ENCODE peak calls at places on chromosome 1, in five cellular contexts. C is Peyer's patch, P is right lobe of liver, Y is fibroblast of lung, W is prostate gland. S is an unnamed sample.

GRCh38 chr1:26169669-26170471 is at the start of gene ZNF593:
- DNase-seq in P (peak; percentile 97), Y (peak; percentile 88), C (peak; percentile 94), W (peak; percentile 87), S (peak; percentile 94)

GRCh38 chr1:169949139-169949538 is 55.4 kb upstream of the SCYL3 start:
- DNase-seq in P (no peak), C (no peak), Y (peak; percentile 64), W (no peak), S (no peak)

GRCh38 chr1:231653611-231654010 is 27.0 kb downstream of the DISC1 start:
- DNase-seq in W (no peak), Y (no peak), C (no peak), P (no peak), S (no peak)

GRCh38 chr1:112522621-112523020 is 13.9 kb downstream of the WNT2B start:
- DNase-seq in Y (peak; percentile 98), W (no peak), P (no peak), C (no peak), S (no peak)

GRCh38 chr1:230113230-230113604 is 46.2 kb downstream of the GALNT2 start:
- DNase-seq in Y (no peak), C (no peak), P (no peak), W (no peak), S (no peak)

GRCh38 chr1:57719274-57719673 is 295.4 kb upstream of the DAB1 start:
- DNase-seq in W (no peak), P (no peak), C (no peak), Y (no peak), S (no peak)

GRCh38 chr1:55190092-55190491 is 25.1 kb downstream of the USP24 start:
- DNase-seq in Y (no peak), P (no peak), C (no peak), W (no peak), S (no peak)

GRCh38 chr1:84260852-84261518 is 40.5 kb upstream of the SAMD13 start:
- DNase-seq in Y (no peak), W (no peak), P (no peak), C (no peak), S (no peak)

GRCh38 chr1:41278076-41278475 is 36.0 kb upstream of the SCMH1 start:
- DNase-seq in C (no peak), W (no peak), P (no peak), Y (no peak), S (no peak)

GRCh38 chr1:25030674-25031589 is 100.9 kb upstream of the RUNX3 start:
- DNase-seq in P (no peak), C (no peak), Y (peak; percentile 54), W (no peak), S (no peak)

GRCh38 chr1:16120411-16120810 is 35.5 kb downstream of the EPHA2 start:
- DNase-seq in C (peak; percentile 33), W (no peak), P (no peak), Y (no peak), S (no peak)

GRCh38 chr1:182595641-182596240 is 6.7 kb upstream of the RNASEL start:
- DNase-seq in C (peak; percentile 67), W (peak; percentile 40), Y (peak; percentile 61), P (peak; percentile 67), S (peak; percentile 85)

GRCh38 chr1:177340601-177341067 is 169.9 kb downstream of the BRINP2 start:
- DNase-seq in P (no peak), W (no peak), Y (no peak), C (no peak), S (no peak)

GRCh38 chr1:170424346-170424745 is 107.6 kb upstream of the GORAB start:
- DNase-seq in P (no peak), C (no peak), Y (no peak), W (no peak), S (no peak)

GRCh38 chr1:16318544-16318943 is 33.7 kb downstream of the FBXO42 start:
- DNase-seq in C (no peak), W (peak; percentile 17), Y (peak; percentile 9), P (no peak), S (peak; percentile 19)

GRCh38 chr1:168671782-168672181 is 57.2 kb downstream of the DPT start:
- DNase-seq in W (no peak), P (no peak), C (no peak), Y (no peak), S (no peak)

GRCh38 chr1:209651148-209651547 is 1.1 kb downstream of the LAMB3 start:
- DNase-seq in P (no peak), Y (peak; percentile 75), C (peak; percentile 84), W (peak; percentile 68), S (peak; percentile 66)

GRCh38 chr1:155000475-155000724 is 2.2 kb upstream of the ZBTB7B start:
- DNase-seq in P (no peak), W (peak; percentile 57), Y (no peak), C (no peak), S (peak; percentile 75)

GRCh38 chr1:214102907-214103306 is 115.1 kb downstream of the PROX1 start:
- DNase-seq in Y (peak; percentile 92), C (no peak), P (no peak), W (no peak), S (no peak)

GRCh38 chr1:3649342-3650247 is at the start of gene WRAP73:
- DNase-seq in Y (peak; percentile 90), P (peak; percentile 90), W (peak; percentile 82), C (peak; percentile 93), S (peak; percentile 88)

GRCh38 chr1:3651011-3651938 is 1.0 kb upstream of the TP73 start:
- DNase-seq in W (no peak), P (peak; percentile 52), C (peak; percentile 53), Y (no peak), S (no peak)

GRCh38 chr1:3652538-3653285 is 396 bp downstream of the TP73 start:
- DNase-seq in W (no peak), Y (no peak), C (peak; percentile 51), P (peak; percentile 51), S (no peak)

GRCh38 chr1:3651939-3652537 is at the start of gene TP73:
- DNase-seq in Y (peak; percentile 9), P (peak; percentile 55), W (no peak), C (peak; percentile 45), S (no peak)

GRCh38 chr1:3650248-3651010 is 526 bp upstream of the WRAP73 start:
- DNase-seq in Y (no peak), W (no peak), C (peak; percentile 46), P (peak; percentile 47), S (no peak)
- H3K27ac ChIP-seq in Y (no peak overlapping the region), W (no peak overlapping the region), C (no peak overlapping the region), P (no peak overlapping the region), S (no peak overlapping the region)

GRCh38 chr1:198359024-198359653 is 181.3 kb downstream of the ATP6V1G3 start:
- DNase-seq in Y (no peak), C (no peak), W (no peak), P (no peak), S (no peak)
- TF ChIP-seq CTCF in Y (peak; percentile 47), C (no peak), W (no peak), P (peak; percentile 54), S (peak; percentile 44)

DNA sequence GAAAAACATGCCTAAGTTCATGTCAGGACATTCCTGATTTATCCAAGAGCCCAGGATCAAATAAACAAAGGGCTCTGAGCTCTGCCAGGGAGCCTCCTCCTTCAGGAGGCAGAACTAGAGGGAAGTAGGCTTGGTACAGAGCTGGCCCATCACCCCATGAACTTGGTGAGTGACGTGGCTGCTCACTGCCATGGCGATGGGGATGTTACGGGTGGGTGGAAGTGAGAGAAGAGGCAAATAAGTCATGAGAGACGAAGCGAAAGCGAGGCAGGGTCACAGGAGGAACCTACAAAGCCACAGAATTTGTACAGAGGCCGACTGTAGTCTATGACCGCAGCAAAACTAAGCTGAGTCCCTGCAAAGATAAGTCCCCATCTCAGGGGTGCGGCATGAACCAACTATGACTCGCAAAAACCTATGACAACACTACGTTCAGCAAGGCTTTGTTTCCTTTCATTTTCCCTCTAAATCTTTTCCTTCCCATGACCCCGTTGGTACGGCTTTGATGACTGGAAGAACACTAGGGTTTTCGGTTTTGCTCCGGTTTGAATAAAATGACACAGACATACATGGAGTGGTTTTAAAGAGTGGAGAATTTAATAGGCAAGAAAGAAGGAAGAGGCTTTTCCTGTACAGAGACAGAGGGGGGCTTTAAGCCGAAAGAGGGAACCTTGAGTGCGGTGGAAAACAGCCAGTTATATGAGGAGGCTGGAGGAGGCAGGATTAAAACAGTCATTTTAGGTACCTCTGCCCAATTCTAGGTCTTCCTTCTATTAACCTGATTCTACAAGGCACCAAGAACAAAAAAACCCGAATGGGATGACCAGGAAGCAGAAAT is 74.1 kb downstream of the CD46 start:
- DNase-seq in P (peak; percentile 84), C (no peak), Y (peak; percentile 52), W (no peak), S (peak; percentile 41)
- H3K4me1 ChIP-seq in P (peaks cover 62% of the 10 kb centered on the region), C (peaks cover 25% of the 10 kb centered on the region), Y (peaks cover 29% of the 10 kb centered on the region), W (peaks cover 41% of the 10 kb centered on the region), S (peaks cover 72% of the 10 kb centered on the region)

GRCh38 chr1:77797991-77798390 is 18.5 kb downstream of the MIGA1 start:
- DNase-seq in P (no peak), Y (peak; percentile 79), C (no peak), W (no peak), S (no peak)
- H3K27ac ChIP-seq in P (no peak overlapping the region), Y (no peak overlapping the region), C (no peak overlapping the region), W (no peak overlapping the region), S (no peak overlapping the region)

GRCh38 chr1:215376544-215377264 is 190.4 kb upstream of the KCTD3 start:
- DNase-seq in W (no peak), C (no peak), P (no peak), Y (peak; percentile 79), S (no peak)
- TF ChIP-seq CTCF in W (no peak), C (no peak), P (no peak), Y (no peak), S (no peak)

DNA sequence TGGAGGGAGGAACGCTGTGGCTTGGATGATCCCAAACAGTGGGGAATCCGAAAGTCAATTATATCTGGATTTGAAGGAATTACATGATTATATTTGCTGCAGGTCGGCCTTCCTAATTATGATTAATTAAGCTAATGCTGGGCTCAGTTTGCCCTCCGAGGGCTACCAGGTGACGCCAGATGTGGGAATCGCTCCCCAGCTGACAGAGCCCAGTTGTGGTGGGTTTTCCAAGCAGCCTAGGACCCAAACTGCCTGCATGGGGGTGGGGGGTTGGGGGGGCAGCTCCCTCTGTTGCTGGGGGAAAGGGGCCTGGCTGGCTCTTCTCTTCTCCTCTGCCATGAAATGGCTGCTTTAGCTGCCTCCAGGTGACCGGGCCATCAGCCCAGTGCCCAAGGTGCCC is 147.6 kb upstream of the C1orf174 start:
- DNase-seq in C (no peak), P (no peak), Y (no peak), W (no peak), S (no peak)
- H3K4me1 ChIP-seq in C (no peaks in the 10 kb centered on the region), P (no peaks in the 10 kb centered on the region), Y (no peaks in the 10 kb centered on the region), W (no peaks in the 10 kb centered on the region), S (no peaks in the 10 kb centered on the region)

GRCh38 chr1:207020016-207020708 is 12.4 kb downstream of the C1orf116 start:
- DNase-seq in Y (no peak), C (peak; percentile 61), W (no peak), P (no peak), S (no peak)
- H3K27ac ChIP-seq in Y (no peak overlapping the region), C (no peak overlapping the region), W (peak overlapping the region; percentile 38), P (no peak overlapping the region), S (peak overlapping the region; percentile 38)

S was measured in body of pancreas.